ENCODE peak calls at places on chromosomes 16 and 17, in nine cellular contexts. I is heart right ventricle; E is ovary; S is transverse colon; X is uterus; G is CD4-positive, alpha-beta T cell; P is HL-60; O is HCT116; M is SK-N-SH. H is an unnamed sample.

GRCh38 chr16:66899945-66900688 is 18.6 kb downstream of the CDH16 start:
- DNase-seq in I (peak; percentile 83), E (peak; percentile 93), S (peak; percentile 86), X (peak; percentile 85), G (no peak), P (no peak), O (no peak), M (peak; percentile 81), H (peak; percentile 87)

GRCh38 chr17:4919511-4920047 is 12.5 kb upstream of the GP1BA start:
- DNase-seq in I (no peak), E (no peak), S (no peak), X (no peak), G (no peak), P (no peak), O (no peak), M (no peak), H (no peak)

GRCh38 chr17:64128787-64129514 is 993 bp downstream of the ERN1 start:
- DNase-seq in I (peak; percentile 24), E (no peak), S (peak; percentile 62), X (no peak), G (no peak), P (no peak), O (no peak), M (no peak), H (no peak)

GRCh38 chr16:61263400-61263799 is 772.8 kb downstream of the CDH8 start:
- DNase-seq in I (no peak), E (no peak), S (no peak), X (no peak), G (no peak), P (no peak), O (no peak), M (no peak), H (no peak)

GRCh38 chr16:72561-73537 is at the start of gene RHBDF1:
- DNase-seq in I (peak; percentile 64), E (peak; percentile 63), S (peak; percentile 73), X (peak; percentile 67), G (no peak), P (no peak), O (no peak), M (peak; percentile 79), H (peak; percentile 86)

GRCh38 chr17:58229881-58230280 is 8.5 kb upstream of the LPO start:
- DNase-seq in I (no peak), E (no peak), S (no peak), X (no peak), G (no peak), P (no peak), O (no peak), M (no peak), H (no peak)

GRCh38 chr17:72661093-72661944 is 431.2 kb downstream of the SLC39A11 start:
- DNase-seq in I (no peak), E (no peak), S (no peak), X (no peak), G (no peak), P (no peak), O (peak; percentile 97), M (peak; percentile 27), H (no peak)

GRCh38 chr16:56667581-56668571 is at the start of gene MT1G:
- DNase-seq in I (peak; percentile 37), E (no peak), S (peak; percentile 74), X (no peak), G (no peak), P (peak; percentile 44), O (no peak), M (peak; percentile 57), H (peak; percentile 74)

GRCh38 chr17:60396412-60396811 is 4.5 kb upstream of the USP32 start:
- DNase-seq in I (no peak), E (no peak), S (no peak), X (no peak), G (no peak), P (no peak), O (no peak), M (no peak), H (no peak)

GRCh38 chr16:29811896-29812665 is at the start of gene PRRT2:
- DNase-seq in I (peak; percentile 68), E (peak; percentile 86), S (peak; percentile 64), X (peak; percentile 83), G (no peak), P (no peak), O (no peak), M (peak; percentile 86), H (no peak)

GRCh38 chr16:23905027-23905426 is 69.2 kb downstream of the PRKCB start:
- DNase-seq in I (no peak), E (no peak), S (peak; percentile 21), X (peak; percentile 30), G (no peak), P (no peak), O (no peak), M (no peak), H (no peak)

GRCh38 chr17:66527335-66527734 is 224.9 kb downstream of the PRKCA start:
- DNase-seq in I (no peak), E (no peak), S (no peak), X (no peak), G (no peak), P (no peak), O (no peak), M (no peak), H (no peak)

GRCh38 chr16:22424161-22424937 is 49.9 kb upstream of the CDR2 start:
- DNase-seq in I (no peak), E (peak; percentile 71), S (peak; percentile 18), X (peak; percentile 47), G (no peak), P (no peak), O (no peak), M (no peak), H (no peak)

GRCh38 chr17:76501018-76501826 is at the start of gene RHBDF2:
- DNase-seq in I (peak; percentile 85), E (peak; percentile 89), S (peak; percentile 96), X (peak; percentile 89), G (peak; percentile 91), P (peak; percentile 88), O (peak; percentile 54), M (peak; percentile 97), H (peak; percentile 96)

GRCh38 chr17:41962768-41963434 is 3.7 kb upstream of the CNP start:
- DNase-seq in I (peak; percentile 78), E (peak; percentile 75), S (peak; percentile 81), X (peak; percentile 82), G (peak; percentile 61), P (peak; percentile 39), O (peak; percentile 33), M (peak; percentile 87), H (peak; percentile 82)

GRCh38 chr16:65154321-65154720 is 32.5 kb upstream of the CDH11 start:
- DNase-seq in I (no peak), E (no peak), S (no peak), X (no peak), G (no peak), P (no peak), O (no peak), M (no peak), H (no peak)

GRCh38 chr17:51128089-51128488 is 7.4 kb upstream of the SPAG9 start:
- DNase-seq in I (no peak), E (no peak), S (no peak), X (no peak), G (no peak), P (no peak), O (peak; percentile 33), M (no peak), H (no peak)

GRCh38 chr17:44414394-44415155 is 25.1 kb upstream of the ITGA2B start:
- DNase-seq in I (no peak), E (no peak), S (no peak), X (no peak), G (no peak), P (no peak), O (no peak), M (no peak), H (no peak)

GRCh38 chr17:44408786-44409185 is 19.3 kb upstream of the ITGA2B start:
- DNase-seq in I (no peak), E (no peak), S (no peak), X (no peak), G (no peak), P (no peak), O (no peak), M (no peak), H (no peak)

GRCh38 chr17:44409309-44410028 is 20.0 kb upstream of the ITGA2B start:
- DNase-seq in I (no peak), E (no peak), S (no peak), X (no peak), G (no peak), P (no peak), O (no peak), M (peak; percentile 33), H (no peak)
- TF ChIP-seq CTCF in I (no peak), E (no peak), S (no peak), X (no peak), G (no peak), P (no peak), O (peak; percentile 34), M (no peak), H (no peak)

DNA sequence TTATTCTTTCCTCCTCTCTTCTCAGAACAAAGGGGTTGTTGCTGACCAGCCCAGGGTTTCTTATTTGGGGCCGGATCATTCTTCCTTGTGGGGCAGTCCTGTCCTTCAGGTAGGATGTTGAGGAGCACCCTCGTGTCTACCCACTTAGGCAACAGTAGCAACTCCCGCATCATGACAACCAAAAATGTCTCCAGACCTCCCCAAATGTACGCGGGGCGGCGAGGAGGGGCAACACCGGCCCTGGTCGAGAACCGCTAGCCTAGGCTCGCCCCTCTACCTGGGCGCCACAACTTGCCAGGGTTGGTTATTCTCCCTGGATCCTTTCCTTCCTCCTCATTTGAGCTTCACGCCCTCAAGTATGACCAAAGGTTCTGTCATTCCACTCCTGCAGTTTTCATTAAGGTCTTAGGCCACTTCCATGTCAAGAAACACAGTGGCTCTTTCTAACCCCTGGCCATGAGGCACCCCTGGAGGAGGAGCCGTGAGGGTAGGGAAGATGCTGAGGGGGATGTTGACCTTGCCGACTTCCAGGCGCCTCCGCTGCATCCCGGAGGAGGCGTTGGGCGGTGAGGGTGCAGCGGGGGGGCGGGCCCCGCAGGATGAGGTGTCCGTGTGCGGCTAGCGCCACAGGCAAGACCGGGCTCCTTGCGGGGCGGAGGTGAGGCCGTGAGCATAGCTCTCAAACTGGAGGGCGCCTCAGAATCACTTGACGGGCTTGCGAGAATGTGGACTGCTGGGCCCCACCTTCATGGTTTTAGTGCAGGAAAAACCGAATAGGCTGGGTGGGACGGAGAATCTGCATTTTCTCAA is 712 bp upstream of the SPECC1 start:
- DNase-seq in I (peak; percentile 23), E (peak; percentile 41), S (peak; percentile 28), X (peak; percentile 38), G (no peak), P (no peak), O (no peak), M (peak; percentile 66), H (no peak)
- H3K27ac ChIP-seq in I (peak overlapping the region; percentile 87), E (peak overlapping the region; percentile 72), S (peak overlapping the region; percentile 54), X (peak overlapping the region; percentile 81), G (no peak overlapping the region), P (no peak overlapping the region), O (peak overlapping the region; percentile 30), M (no peak overlapping the region), H (no peak overlapping the region)

GRCh38 chr16:49839462-49839825 is 16.5 kb downstream of the ZNF423 start:
- DNase-seq in I (no peak), E (no peak), S (no peak), X (no peak), G (no peak), P (no peak), O (no peak), M (no peak), H (no peak)
- TF ChIP-seq CTCF in I (no peak), E (no peak), S (no peak), X (no peak), G (no peak), P (no peak), O (no peak), M (no peak), H (no peak)

DNA sequence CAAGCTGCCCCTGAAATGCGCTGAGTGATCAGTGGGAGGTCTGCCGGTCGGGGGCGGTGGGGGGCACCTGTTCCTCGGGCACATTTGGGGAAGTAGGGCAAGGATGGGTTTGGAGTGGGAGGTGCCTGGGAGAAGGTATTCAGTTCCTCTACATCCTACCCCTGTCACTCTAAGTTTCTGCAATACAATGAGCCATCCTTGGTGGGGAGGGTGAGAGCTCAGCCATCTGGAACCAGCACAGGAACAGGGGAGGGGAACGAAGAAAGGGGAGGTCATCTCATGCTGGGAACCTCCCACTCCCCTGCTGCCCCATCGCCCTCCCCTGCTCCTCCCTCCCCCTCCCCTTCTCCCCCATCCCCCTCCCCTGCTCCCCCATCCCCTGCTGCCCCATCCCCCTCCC is 4.2 kb downstream of the DPH1 start:
- DNase-seq in I (no peak), E (no peak), S (no peak), X (no peak), G (no peak), P (no peak), O (no peak), M (no peak), H (no peak)
- H3K27ac ChIP-seq in I (no peak overlapping the region), E (no peak overlapping the region), S (no peak overlapping the region), X (no peak overlapping the region), G (no peak overlapping the region), P (no peak overlapping the region), O (no peak overlapping the region), M (no peak overlapping the region), H (no peak overlapping the region)

H was measured in upper lobe of right lung.